ENCODE peak calls at places on chromosome 17, in nine cellular contexts. Y, T, P, O, J, F, M, G and S are unnamed samples.

GRCh38 chr17:66676421-66676820 is 158.5 kb upstream of the CACNG5 start:
- DNase-seq in Y (no peak), T (peak), P (no peak), O (peak), J (no peak), F (no peak), M (no peak), G (peak), S (no peak)

GRCh38 chr17:29622337-29623282 is at the start of gene CORO6:
- DNase-seq in Y (peak), T (peak), P (peak), O (peak), J (peak), F (no peak), M (no peak), G (peak), S (peak)

GRCh38 chr17:50149425-50150353 is 788 bp downstream of the PPP1R9B start:
- DNase-seq in Y (peak), T (peak), P (peak), O (peak), J (peak), F (peak), M (peak), G (no peak), S (peak)

GRCh38 chr17:74349120-74349519 is 12.5 kb downstream of the BTBD17 start:
- DNase-seq in Y (no peak), T (no peak), P (no peak), O (no peak), J (no peak), F (no peak), M (no peak), G (no peak), S (no peak)

GRCh38 chr17:17355426-17355825 is 52.3 kb downstream of the NT5M start:
- DNase-seq in Y (peak), T (no peak), P (no peak), O (no peak), J (no peak), F (no peak), M (peak), G (no peak), S (no peak)

GRCh38 chr17:37699285-37699973 is 45.4 kb downstream of the HNF1B start:
- DNase-seq in Y (no peak), T (no peak), P (no peak), O (no peak), J (peak), F (no peak), M (no peak), G (no peak), S (no peak)

GRCh38 chr17:50148226-50149098 is 2.0 kb downstream of the PPP1R9B start:
- DNase-seq in Y (no peak), T (peak), P (peak), O (peak), J (peak), F (peak), M (peak), G (peak), S (no peak)

GRCh38 chr17:1109606-1110523 is 69.9 kb downstream of the ABR start:
- DNase-seq in Y (no peak), T (peak), P (no peak), O (peak), J (no peak), F (peak), M (no peak), G (no peak), S (peak)

GRCh38 chr17:43952351-43952723 is 1.4 kb downstream of the PYY start:
- DNase-seq in Y (no peak), T (no peak), P (no peak), O (no peak), J (no peak), F (no peak), M (no peak), G (no peak), S (no peak)

GRCh38 chr17:4342535-4342934 is 23.9 kb downstream of the UBE2G1 start:
- DNase-seq in Y (no peak), T (no peak), P (no peak), O (no peak), J (no peak), F (no peak), M (no peak), G (no peak), S (no peak)

GRCh38 chr17:65966311-65966710 is 225.6 kb downstream of the CEP112 start:
- DNase-seq in Y (no peak), T (no peak), P (no peak), O (no peak), J (no peak), F (no peak), M (no peak), G (no peak), S (no peak)

GRCh38 chr17:43849116-43849515 is 2.1 kb downstream of the CD300LG start:
- DNase-seq in Y (no peak), T (no peak), P (no peak), O (no peak), J (no peak), F (no peak), M (peak), G (no peak), S (no peak)

GRCh38 chr17:12814718-12815117 is 25.4 kb downstream of the ARHGAP44 start:
- DNase-seq in Y (no peak), T (no peak), P (no peak), O (no peak), J (no peak), F (no peak), M (no peak), G (no peak), S (no peak)

GRCh38 chr17:488993-489757 is 136.6 kb upstream of the RPH3AL start:
- DNase-seq in Y (no peak), T (peak), P (no peak), O (peak), J (no peak), F (no peak), M (peak), G (no peak), S (no peak)

GRCh38 chr17:42906772-42907171 is 6.2 kb downstream of the G6PC1 start:
- DNase-seq in Y (no peak), T (no peak), P (peak), O (no peak), J (no peak), F (no peak), M (peak), G (no peak), S (no peak)

GRCh38 chr17:62778990-62779681 is 29.0 kb downstream of the MARCHF10 start:
- DNase-seq in Y (peak), T (peak), P (no peak), O (peak), J (peak), F (peak), M (no peak), G (peak), S (peak)

GRCh38 chr17:47368262-47368661 is 44.5 kb downstream of the EFCAB13 start:
- DNase-seq in Y (peak), T (no peak), P (no peak), O (no peak), J (no peak), F (no peak), M (no peak), G (no peak), S (no peak)

GRCh38 chr17:11981862-11982261 is 15.4 kb downstream of the ZNF18 start:
- DNase-seq in Y (no peak), T (no peak), P (no peak), O (no peak), J (no peak), F (no peak), M (no peak), G (no peak), S (no peak)

GRCh38 chr17:79461041-79461440 is 149.8 kb downstream of the RBFOX3 start:
- DNase-seq in Y (no peak), T (peak), P (no peak), O (peak), J (peak), F (no peak), M (no peak), G (peak), S (no peak)

GRCh38 chr17:20063665-20064648 is 54.8 kb downstream of the SPECC1 start:
- DNase-seq in Y (peak), T (peak), P (peak), O (peak), J (peak), F (peak), M (peak), G (peak), S (no peak)

GRCh38 chr17:82859431-82860403 is 19.9 kb upstream of the ZNF750 start:
- DNase-seq in Y (no peak), T (peak), P (peak), O (peak), J (peak), F (peak), M (peak), G (no peak), S (no peak)

GRCh38 chr17:1590031-1590746 is 27.6 kb upstream of the PITPNA start:
- DNase-seq in Y (no peak), T (peak), P (no peak), O (peak), J (peak), F (peak), M (peak), G (peak), S (no peak)

GRCh38 chr17:55639096-55639495 is 83.6 kb downstream of the TMEM100 start:
- DNase-seq in Y (no peak), T (no peak), P (no peak), O (no peak), J (no peak), F (no peak), M (no peak), G (no peak), S (no peak)

GRCh38 chr17:75240394-75241142 is 20.8 kb downstream of the GGA3 start:
- DNase-seq in Y (peak), T (peak), P (peak), O (peak), J (peak), F (no peak), M (no peak), G (no peak), S (peak)

GRCh38 chr17:46264456-46265198 is 30.3 kb upstream of the LRRC37A start:
- DNase-seq in Y (no peak), T (peak), P (no peak), O (peak), J (peak), F (peak), M (peak), G (peak), S (no peak)

GRCh38 chr17:28501421-28502284 is 4.5 kb upstream of the FOXN1 start:
- DNase-seq in Y (no peak), T (no peak), P (no peak), O (no peak), J (no peak), F (no peak), M (no peak), G (no peak), S (no peak)

GRCh38 chr17:50534222-50534978 is 1.9 kb downstream of the EPN3 start:
- DNase-seq in Y (no peak), T (peak), P (no peak), O (no peak), J (no peak), F (peak), M (no peak), G (peak), S (peak)

GRCh38 chr17:29363716-29364115 is 26.4 kb upstream of the TAOK1 start:
- DNase-seq in Y (no peak), T (no peak), P (no peak), O (no peak), J (no peak), F (no peak), M (no peak), G (no peak), S (no peak)

GRCh38 chr17:45156242-45156641 is 5.4 kb upstream of the HEXIM2 start:
- DNase-seq in Y (no peak), T (no peak), P (no peak), O (no peak), J (no peak), F (no peak), M (no peak), G (no peak), S (no peak)

GRCh38 chr17:5931611-5932010 is 138.6 kb upstream of the WSCD1 start:
- DNase-seq in Y (no peak), T (no peak), P (no peak), O (no peak), J (no peak), F (no peak), M (no peak), G (no peak), S (no peak)

GRCh38 chr17:9883451-9883850 is 21.6 kb downstream of the RCVRN start:
- DNase-seq in Y (no peak), T (peak), P (no peak), O (no peak), J (no peak), F (no peak), M (no peak), G (no peak), S (no peak)

GRCh38 chr17:82804442-82805191 is 35.2 kb downstream of the ZNF750 start:
- DNase-seq in Y (no peak), T (no peak), P (no peak), O (no peak), J (no peak), F (no peak), M (peak), G (no peak), S (no peak)

GRCh38 chr17:7745748-7746470 is 28.4 kb downstream of the DNAH2 start:
- DNase-seq in Y (no peak), T (peak), P (peak), O (peak), J (peak), F (peak), M (peak), G (peak), S (no peak)

GRCh38 chr17:9132944-9133610 is 111.8 kb downstream of the NTN1 start:
- DNase-seq in Y (no peak), T (no peak), P (no peak), O (no peak), J (no peak), F (no peak), M (no peak), G (no peak), S (no peak)

GRCh38 chr17:34673516-34673915 is 94.1 kb downstream of the TMEM132E start:
- DNase-seq in Y (no peak), T (no peak), P (no peak), O (no peak), J (no peak), F (no peak), M (peak), G (no peak), S (no peak)

GRCh38 chr17:39224778-39225307 is 902 bp downstream of the STAC2 start:
- DNase-seq in Y (no peak), T (no peak), P (no peak), O (no peak), J (no peak), F (no peak), M (no peak), G (no peak), S (no peak)

GRCh38 chr17:79865351-79866210 is 26.3 kb upstream of the CBX4 start:
- DNase-seq in Y (no peak), T (no peak), P (no peak), O (no peak), J (no peak), F (no peak), M (no peak), G (no peak), S (no peak)